ENCODE peak calls at places on chromosomes 7 and 10, in eight cellular contexts. One of them, this sample, is unnamed.
A peak's percentile ranks its signal among the peaks of the same experiment; 100 is the strongest.

GRCh38 chr10:73839276-73839966 is 28.0 kb upstream of the NDST2 start:
- DNase-seq in Panc1: no peak
- DNase-seq in thoracic aorta: no peak
- DNase-seq in CD4-positive, CD25-positive, alpha-beta regulatory T cell: no peak
- DNase-seq in IMR-90: no peak
- DNase-seq in naive thymus-derived CD4-positive, alpha-beta T cell: no peak
- DNase-seq in cardiac muscle cell: no peak
- DNase-seq in gastrocnemius medialis: no peak
- DNase-seq in this sample: no peak

GRCh38 chr10:3119796-3120459 is 52.6 kb downstream of the PFKP start:
- DNase-seq in IMR-90: peak; percentile 25
- DNase-seq in gastrocnemius medialis: no peak
- DNase-seq in CD4-positive, CD25-positive, alpha-beta regulatory T cell: no peak
- DNase-seq in naive thymus-derived CD4-positive, alpha-beta T cell: no peak
- DNase-seq in thoracic aorta: no peak
- DNase-seq in Panc1: no peak
- DNase-seq in cardiac muscle cell: peak; percentile 39
- DNase-seq in this sample: no peak

GRCh38 chr10:99993994-99994689 is 15.6 kb downstream of the DNMBP start:
- DNase-seq in naive thymus-derived CD4-positive, alpha-beta T cell: peak; percentile 72
- DNase-seq in gastrocnemius medialis: peak; percentile 44
- DNase-seq in CD4-positive, CD25-positive, alpha-beta regulatory T cell: peak; percentile 11
- DNase-seq in cardiac muscle cell: no peak
- DNase-seq in thoracic aorta: peak; percentile 53
- DNase-seq in IMR-90: peak; percentile 95
- DNase-seq in Panc1: no peak
- DNase-seq in this sample: no peak

GRCh38 chr10:36802523-36803153 is 322.8 kb upstream of the ANKRD30A start:
- DNase-seq in CD4-positive, CD25-positive, alpha-beta regulatory T cell: no peak
- DNase-seq in thoracic aorta: no peak
- DNase-seq in Panc1: no peak
- DNase-seq in naive thymus-derived CD4-positive, alpha-beta T cell: no peak
- DNase-seq in cardiac muscle cell: no peak
- DNase-seq in gastrocnemius medialis: no peak
- DNase-seq in IMR-90: peak; percentile 19
- DNase-seq in this sample: no peak

GRCh38 chr10:89427629-89428028 is 13.3 kb downstream of the IFIT5 start:
- DNase-seq in Panc1: no peak
- DNase-seq in thoracic aorta: no peak
- DNase-seq in CD4-positive, CD25-positive, alpha-beta regulatory T cell: no peak
- DNase-seq in IMR-90: peak; percentile 88
- DNase-seq in cardiac muscle cell: no peak
- DNase-seq in naive thymus-derived CD4-positive, alpha-beta T cell: no peak
- DNase-seq in gastrocnemius medialis: no peak
- DNase-seq in this sample: no peak

GRCh38 chr7:134908289-134908688 is 78.0 kb upstream of the AGBL3 start:
- DNase-seq in CD4-positive, CD25-positive, alpha-beta regulatory T cell: no peak
- DNase-seq in naive thymus-derived CD4-positive, alpha-beta T cell: no peak
- DNase-seq in thoracic aorta: no peak
- DNase-seq in gastrocnemius medialis: no peak
- DNase-seq in Panc1: no peak
- DNase-seq in IMR-90: peak; percentile 85
- DNase-seq in cardiac muscle cell: no peak
- DNase-seq in this sample: no peak

GRCh38 chr10:46787321-46787615 is 124.0 kb upstream of the PTPN20 start:
- DNase-seq in naive thymus-derived CD4-positive, alpha-beta T cell: no peak
- DNase-seq in gastrocnemius medialis: peak; percentile 6
- DNase-seq in cardiac muscle cell: peak; percentile 23
- DNase-seq in IMR-90: peak; percentile 56
- DNase-seq in thoracic aorta: no peak
- DNase-seq in CD4-positive, CD25-positive, alpha-beta regulatory T cell: no peak
- DNase-seq in Panc1: no peak
- DNase-seq in this sample: no peak

GRCh38 chr7:22255834-22256233 is 101.1 kb downstream of the RAPGEF5 start:
- DNase-seq in thoracic aorta: no peak
- DNase-seq in naive thymus-derived CD4-positive, alpha-beta T cell: no peak
- DNase-seq in CD4-positive, CD25-positive, alpha-beta regulatory T cell: no peak
- DNase-seq in Panc1: no peak
- DNase-seq in cardiac muscle cell: no peak
- DNase-seq in gastrocnemius medialis: no peak
- DNase-seq in IMR-90: no peak
- DNase-seq in this sample: no peak

GRCh38 chr7:86089455-86089854 is 554.3 kb upstream of the GRM3 start:
- DNase-seq in gastrocnemius medialis: no peak
- DNase-seq in thoracic aorta: no peak
- DNase-seq in IMR-90: no peak
- DNase-seq in naive thymus-derived CD4-positive, alpha-beta T cell: no peak
- DNase-seq in cardiac muscle cell: no peak
- DNase-seq in Panc1: no peak
- DNase-seq in CD4-positive, CD25-positive, alpha-beta regulatory T cell: no peak
- DNase-seq in this sample: no peak

GRCh38 chr7:27923308-27923980 is 183.5 kb downstream of the TAX1BP1 start:
- DNase-seq in gastrocnemius medialis: no peak
- DNase-seq in thoracic aorta: no peak
- DNase-seq in CD4-positive, CD25-positive, alpha-beta regulatory T cell: no peak
- DNase-seq in IMR-90: no peak
- DNase-seq in Panc1: no peak
- DNase-seq in naive thymus-derived CD4-positive, alpha-beta T cell: no peak
- DNase-seq in cardiac muscle cell: no peak
- DNase-seq in this sample: no peak

GRCh38 chr7:155591055-155591750 is 44.8 kb upstream of the CNPY1 start:
- DNase-seq in IMR-90: no peak
- DNase-seq in cardiac muscle cell: no peak
- DNase-seq in thoracic aorta: no peak
- DNase-seq in CD4-positive, CD25-positive, alpha-beta regulatory T cell: no peak
- DNase-seq in naive thymus-derived CD4-positive, alpha-beta T cell: no peak
- DNase-seq in Panc1: no peak
- DNase-seq in gastrocnemius medialis: no peak
- DNase-seq in this sample: peak; percentile 40

GRCh38 chr10:24762161-24762924 is 38.7 kb upstream of the ARHGAP21 start:
- DNase-seq in cardiac muscle cell: no peak
- DNase-seq in thoracic aorta: no peak
- DNase-seq in naive thymus-derived CD4-positive, alpha-beta T cell: no peak
- DNase-seq in CD4-positive, CD25-positive, alpha-beta regulatory T cell: no peak
- DNase-seq in gastrocnemius medialis: no peak
- DNase-seq in Panc1: no peak
- DNase-seq in IMR-90: no peak
- DNase-seq in this sample: no peak

GRCh38 chr10:71285986-71286385 is 33.1 kb upstream of the SLC29A3 start:
- DNase-seq in cardiac muscle cell: no peak
- DNase-seq in Panc1: no peak
- DNase-seq in IMR-90: no peak
- DNase-seq in naive thymus-derived CD4-positive, alpha-beta T cell: no peak
- DNase-seq in gastrocnemius medialis: no peak
- DNase-seq in thoracic aorta: no peak
- DNase-seq in CD4-positive, CD25-positive, alpha-beta regulatory T cell: no peak
- DNase-seq in this sample: no peak

GRCh38 chr7:18610331-18610948 is 114.9 kb downstream of the HDAC9 start:
- DNase-seq in naive thymus-derived CD4-positive, alpha-beta T cell: no peak
- DNase-seq in Panc1: peak; percentile 25
- DNase-seq in thoracic aorta: no peak
- DNase-seq in IMR-90: peak; percentile 28
- DNase-seq in gastrocnemius medialis: no peak
- DNase-seq in cardiac muscle cell: peak; percentile 59
- DNase-seq in CD4-positive, CD25-positive, alpha-beta regulatory T cell: no peak
- DNase-seq in this sample: no peak

GRCh38 chr7:35334511-35334910 is 80.6 kb upstream of the TBX20 start:
- DNase-seq in cardiac muscle cell: no peak
- DNase-seq in naive thymus-derived CD4-positive, alpha-beta T cell: no peak
- DNase-seq in CD4-positive, CD25-positive, alpha-beta regulatory T cell: no peak
- DNase-seq in IMR-90: no peak
- DNase-seq in Panc1: no peak
- DNase-seq in gastrocnemius medialis: no peak
- DNase-seq in thoracic aorta: no peak
- DNase-seq in this sample: no peak

GRCh38 chr10:50503661-50504320 is 120.0 kb downstream of the SGMS1 start:
- DNase-seq in gastrocnemius medialis: no peak
- DNase-seq in naive thymus-derived CD4-positive, alpha-beta T cell: no peak
- DNase-seq in cardiac muscle cell: no peak
- DNase-seq in thoracic aorta: no peak
- DNase-seq in Panc1: no peak
- DNase-seq in IMR-90: no peak
- DNase-seq in CD4-positive, CD25-positive, alpha-beta regulatory T cell: no peak
- DNase-seq in this sample: peak; percentile 96

GRCh38 chr10:50501899-50502556 is 121.7 kb downstream of the SGMS1 start:
- DNase-seq in thoracic aorta: no peak
- DNase-seq in IMR-90: no peak
- DNase-seq in cardiac muscle cell: no peak
- DNase-seq in CD4-positive, CD25-positive, alpha-beta regulatory T cell: no peak
- DNase-seq in Panc1: no peak
- DNase-seq in gastrocnemius medialis: no peak
- DNase-seq in naive thymus-derived CD4-positive, alpha-beta T cell: no peak
- DNase-seq in this sample: no peak

GRCh38 chr10:50506861-50507573 is 116.7 kb downstream of the SGMS1 start:
- DNase-seq in CD4-positive, CD25-positive, alpha-beta regulatory T cell: no peak
- DNase-seq in gastrocnemius medialis: no peak
- DNase-seq in Panc1: no peak
- DNase-seq in thoracic aorta: no peak
- DNase-seq in cardiac muscle cell: no peak
- DNase-seq in IMR-90: no peak
- DNase-seq in naive thymus-derived CD4-positive, alpha-beta T cell: no peak
- DNase-seq in this sample: no peak

GRCh38 chr10:50501478-50501877 is 122.3 kb downstream of the SGMS1 start:
- DNase-seq in naive thymus-derived CD4-positive, alpha-beta T cell: no peak
- DNase-seq in cardiac muscle cell: no peak
- DNase-seq in Panc1: no peak
- DNase-seq in thoracic aorta: no peak
- DNase-seq in IMR-90: peak; percentile 67
- DNase-seq in CD4-positive, CD25-positive, alpha-beta regulatory T cell: no peak
- DNase-seq in gastrocnemius medialis: no peak
- DNase-seq in this sample: no peak

GRCh38 chr10:50504389-50504788 is 119.4 kb downstream of the SGMS1 start:
- DNase-seq in cardiac muscle cell: no peak
- DNase-seq in thoracic aorta: no peak
- DNase-seq in gastrocnemius medialis: no peak
- DNase-seq in IMR-90: no peak
- DNase-seq in naive thymus-derived CD4-positive, alpha-beta T cell: no peak
- DNase-seq in CD4-positive, CD25-positive, alpha-beta regulatory T cell: no peak
- DNase-seq in Panc1: no peak
- DNase-seq in this sample: no peak
- H3K27ac ChIP-seq in cardiac muscle cell: no peak overlapping the region
- H3K27ac ChIP-seq in thoracic aorta: no peak overlapping the region
- H3K27ac ChIP-seq in gastrocnemius medialis: no peak overlapping the region
- H3K27ac ChIP-seq in IMR-90: no peak overlapping the region
- H3K27ac ChIP-seq in naive thymus-derived CD4-positive, alpha-beta T cell: no peak overlapping the region
- H3K27ac ChIP-seq in CD4-positive, CD25-positive, alpha-beta regulatory T cell: peak overlapping the region; percentile 70
- H3K27ac ChIP-seq in Panc1: no peak overlapping the region
- H3K27ac ChIP-seq in this sample: peak overlapping the region; percentile 57

DNA sequence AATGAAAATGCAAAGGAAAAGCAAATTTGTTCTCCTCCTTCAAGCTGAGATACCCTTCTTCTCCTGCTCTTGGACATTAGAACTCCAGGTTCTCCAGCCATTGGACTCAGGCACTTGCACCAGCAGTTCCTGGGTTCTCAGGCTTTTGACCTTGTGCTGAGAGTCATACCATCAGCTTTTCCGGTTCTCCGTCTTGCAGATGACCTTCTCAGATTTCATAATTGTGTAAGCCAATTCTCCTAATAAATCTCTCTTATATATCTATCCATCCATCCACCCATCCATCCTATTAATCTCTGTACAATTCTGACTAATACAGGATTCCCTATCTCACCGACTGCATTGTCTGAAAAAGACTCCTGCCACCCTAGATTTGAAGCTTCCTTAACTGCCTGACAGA is 108.3 kb downstream of the AHR start:
- DNase-seq in naive thymus-derived CD4-positive, alpha-beta T cell: no peak
- DNase-seq in Panc1: no peak
- DNase-seq in IMR-90: peak; percentile 22
- DNase-seq in thoracic aorta: no peak
- DNase-seq in cardiac muscle cell: no peak
- DNase-seq in gastrocnemius medialis: no peak
- DNase-seq in CD4-positive, CD25-positive, alpha-beta regulatory T cell: no peak
- DNase-seq in this sample: no peak
- H3K27ac ChIP-seq in naive thymus-derived CD4-positive, alpha-beta T cell: no peak overlapping the region
- H3K27ac ChIP-seq in Panc1: no peak overlapping the region
- H3K27ac ChIP-seq in IMR-90: peak overlapping the region; percentile 39
- H3K27ac ChIP-seq in thoracic aorta: no peak overlapping the region
- H3K27ac ChIP-seq in cardiac muscle cell: no peak overlapping the region
- H3K27ac ChIP-seq in gastrocnemius medialis: no peak overlapping the region
- H3K27ac ChIP-seq in CD4-positive, CD25-positive, alpha-beta regulatory T cell: no peak overlapping the region
- H3K27ac ChIP-seq in this sample: peak overlapping the region; percentile 22

GRCh38 chr7:47515305-47515834 is 66.5 kb downstream of the TNS3 start:
- DNase-seq in cardiac muscle cell: no peak
- DNase-seq in Panc1: no peak
- DNase-seq in IMR-90: no peak
- DNase-seq in naive thymus-derived CD4-positive, alpha-beta T cell: no peak
- DNase-seq in gastrocnemius medialis: no peak
- DNase-seq in thoracic aorta: no peak
- DNase-seq in CD4-positive, CD25-positive, alpha-beta regulatory T cell: no peak
- DNase-seq in this sample: no peak

GRCh38 chr7:47513741-47514241 is 68.1 kb downstream of the TNS3 start:
- DNase-seq in IMR-90: peak; percentile 93
- DNase-seq in thoracic aorta: no peak
- DNase-seq in CD4-positive, CD25-positive, alpha-beta regulatory T cell: no peak
- DNase-seq in cardiac muscle cell: peak; percentile 65
- DNase-seq in Panc1: no peak
- DNase-seq in naive thymus-derived CD4-positive, alpha-beta T cell: no peak
- DNase-seq in gastrocnemius medialis: no peak
- DNase-seq in this sample: no peak

GRCh38 chr7:47514818-47515217 is 67.1 kb downstream of the TNS3 start:
- DNase-seq in thoracic aorta: no peak
- DNase-seq in gastrocnemius medialis: no peak
- DNase-seq in IMR-90: peak; percentile 44
- DNase-seq in CD4-positive, CD25-positive, alpha-beta regulatory T cell: no peak
- DNase-seq in cardiac muscle cell: no peak
- DNase-seq in naive thymus-derived CD4-positive, alpha-beta T cell: no peak
- DNase-seq in Panc1: no peak
- DNase-seq in this sample: no peak

GRCh38 chr7:47512481-47513176 is 69.3 kb downstream of the TNS3 start:
- DNase-seq in cardiac muscle cell: no peak
- DNase-seq in Panc1: no peak
- DNase-seq in thoracic aorta: no peak
- DNase-seq in naive thymus-derived CD4-positive, alpha-beta T cell: no peak
- DNase-seq in CD4-positive, CD25-positive, alpha-beta regulatory T cell: no peak
- DNase-seq in IMR-90: no peak
- DNase-seq in gastrocnemius medialis: no peak
- DNase-seq in this sample: no peak

DNA sequence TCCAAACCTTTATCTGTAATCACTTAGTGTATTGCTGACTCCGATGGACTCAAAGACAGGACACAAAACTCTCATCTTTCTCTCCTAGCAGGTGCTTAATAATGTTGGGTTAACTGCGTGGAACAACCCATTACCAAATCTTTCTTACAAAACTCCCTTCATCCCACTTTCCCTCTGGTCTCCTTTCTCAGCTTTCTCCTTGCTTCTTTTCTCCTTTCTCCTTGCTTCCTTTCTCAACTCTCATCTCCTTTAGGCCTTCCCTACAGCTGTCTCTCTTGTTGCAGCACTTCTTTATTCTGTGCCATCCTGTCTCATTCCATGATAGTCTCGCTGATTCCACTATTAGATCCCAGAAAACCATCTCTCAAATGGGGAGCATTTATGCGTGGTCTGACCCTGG is 67.5 kb downstream of the TNS3 start:
- DNase-seq in gastrocnemius medialis: no peak
- DNase-seq in Panc1: no peak
- DNase-seq in thoracic aorta: no peak
- DNase-seq in naive thymus-derived CD4-positive, alpha-beta T cell: no peak
- DNase-seq in CD4-positive, CD25-positive, alpha-beta regulatory T cell: no peak
- DNase-seq in cardiac muscle cell: no peak
- DNase-seq in IMR-90: no peak
- DNase-seq in this sample: no peak
- H3K27ac ChIP-seq in gastrocnemius medialis: peak overlapping the region; percentile 59
- H3K27ac ChIP-seq in Panc1: peak overlapping the region; percentile 78
- H3K27ac ChIP-seq in thoracic aorta: no peak overlapping the region
- H3K27ac ChIP-seq in naive thymus-derived CD4-positive, alpha-beta T cell: no peak overlapping the region
- H3K27ac ChIP-seq in CD4-positive, CD25-positive, alpha-beta regulatory T cell: no peak overlapping the region
- H3K27ac ChIP-seq in cardiac muscle cell: no peak overlapping the region
- H3K27ac ChIP-seq in IMR-90: peak overlapping the region; percentile 27
- H3K27ac ChIP-seq in this sample: no peak overlapping the region

GRCh38 chr10:92264249-92264648 is 26.6 kb downstream of the CPEB3 start:
- DNase-seq in cardiac muscle cell: no peak
- DNase-seq in CD4-positive, CD25-positive, alpha-beta regulatory T cell: no peak
- DNase-seq in IMR-90: no peak
- DNase-seq in Panc1: no peak
- DNase-seq in thoracic aorta: no peak
- DNase-seq in gastrocnemius medialis: no peak
- DNase-seq in naive thymus-derived CD4-positive, alpha-beta T cell: no peak
- DNase-seq in this sample: no peak
- H3K27ac ChIP-seq in cardiac muscle cell: no peak overlapping the region
- H3K27ac ChIP-seq in CD4-positive, CD25-positive, alpha-beta regulatory T cell: no peak overlapping the region
- H3K27ac ChIP-seq in IMR-90: no peak overlapping the region
- H3K27ac ChIP-seq in Panc1: no peak overlapping the region
- H3K27ac ChIP-seq in thoracic aorta: no peak overlapping the region
- H3K27ac ChIP-seq in gastrocnemius medialis: no peak overlapping the region
- H3K27ac ChIP-seq in naive thymus-derived CD4-positive, alpha-beta T cell: no peak overlapping the region
- H3K27ac ChIP-seq in this sample: peak overlapping the region; percentile 9